ENCODE peak calls at places on chromosomes 12 and 14, in four cellular contexts. P, C, K and A are unnamed samples.

GRCh38 chr12:78951746-78952532 is 87.4 kb downstream of the SYT1 start:
- DNase-seq in P (no peak), C (no peak), K (no peak), A (no peak)

GRCh38 chr12:103517161-103517560 is 21.4 kb upstream of the C12orf42 start:
- DNase-seq in P (no peak), C (no peak), K (no peak), A (no peak)

GRCh38 chr14:40204441-40205175 is 772.4 kb upstream of the FBXO33 start:
- DNase-seq in P (no peak), C (no peak), K (no peak), A (no peak)

GRCh38 chr12:66048218-66048842 is 82.2 kb downstream of the LLPH start:
- DNase-seq in P (no peak), C (no peak), K (no peak), A (no peak)

GRCh38 chr12:95996034-95996658 is at the start of gene HAL:
- DNase-seq in P (no peak), C (no peak), K (no peak), A (no peak)

GRCh38 chr12:30126944-30127343 is 343.2 kb upstream of the TMTC1 start:
- DNase-seq in P (no peak), C (no peak), K (no peak), A (no peak)

GRCh38 chr12:132437252-132438138 is 52.5 kb upstream of the FBRSL1 start:
- DNase-seq in P (no peak), C (no peak), K (peak), A (no peak)

GRCh38 chr14:77980475-77981321 is 180.8 kb downstream of the ADCK1 start:
- DNase-seq in P (no peak), C (no peak), K (peak), A (no peak)

GRCh38 chr12:95336387-95337067 is 118.9 kb downstream of the VEZT start:
- DNase-seq in P (no peak), C (peak), K (peak), A (peak)

GRCh38 chr12:30329281-30329680 is 366.4 kb downstream of the IPO8 start:
- DNase-seq in P (no peak), C (no peak), K (no peak), A (no peak)

GRCh38 chr14:22836301-22837058 is at the start of gene MMP14:
- DNase-seq in P (no peak), C (no peak), K (peak), A (no peak)

GRCh38 chr12:18747960-18748359 is 10.0 kb downstream of the CAPZA3 start:
- DNase-seq in P (no peak), C (no peak), K (no peak), A (no peak)

GRCh38 chr12:116459921-116460666 is 99.1 kb upstream of the MAP1LC3B2 start:
- DNase-seq in P (no peak), C (no peak), K (no peak), A (no peak)

GRCh38 chr12:124913474-124914391 is 717 bp downstream of the UBC start:
- DNase-seq in P (no peak), C (peak), K (peak), A (no peak)

GRCh38 chr14:89826581-89826980 is 127.9 kb downstream of the EFCAB11 start:
- DNase-seq in P (no peak), C (no peak), K (no peak), A (no peak)
- TF ChIP-seq EGR1 in P (no peak), C (no peak), K (no peak), A (no peak)

GRCh38 chr12:64611430-64612286 is 1.4 kb downstream of the RASSF3 start:
- DNase-seq in P (no peak), C (peak), K (no peak), A (no peak)
- TF ChIP-seq EGR1 in P (no peak), C (no peak), K (no peak), A (no peak)

GRCh38 chr14:70619708-70620107 is 19.3 kb upstream of the MED6 start:
- DNase-seq in P (no peak), C (no peak), K (no peak), A (no peak)

GRCh38 chr14:70616646-70617045 is 16.2 kb upstream of the MED6 start:
- DNase-seq in P (no peak), C (no peak), K (no peak), A (no peak)

GRCh38 chr14:70624972-70625371 is 16.7 kb upstream of the TTC9 start:
- DNase-seq in P (no peak), C (no peak), K (no peak), A (no peak)

GRCh38 chr14:70622111-70622712 is 19.5 kb upstream of the TTC9 start:
- DNase-seq in P (no peak), C (peak), K (peak), A (peak)
- TF ChIP-seq EGR1 in P (no peak), C (no peak), K (no peak), A (no peak)

GRCh38 chr12:100959481-100959880 is 164.9 kb downstream of the ANO4 start:
- DNase-seq in P (no peak), C (peak), K (no peak), A (peak)
- TF ChIP-seq EGR1 in P (no peak), C (no peak), K (no peak), A (no peak)

GRCh38 chr12:128795530-128796361 is 28.0 kb downstream of the SLC15A4 start:
- DNase-seq in P (no peak), C (no peak), K (no peak), A (no peak)

GRCh38 chr12:128796439-128797118 is 27.2 kb downstream of the SLC15A4 start:
- DNase-seq in P (no peak), C (no peak), K (no peak), A (no peak)

GRCh38 chr12:128797119-128798118 is 26.3 kb downstream of the SLC15A4 start:
- DNase-seq in P (no peak), C (no peak), K (no peak), A (no peak)

GRCh38 chr12:128800606-128801005 is 23.2 kb downstream of the SLC15A4 start:
- DNase-seq in P (no peak), C (no peak), K (no peak), A (no peak)

DNA sequence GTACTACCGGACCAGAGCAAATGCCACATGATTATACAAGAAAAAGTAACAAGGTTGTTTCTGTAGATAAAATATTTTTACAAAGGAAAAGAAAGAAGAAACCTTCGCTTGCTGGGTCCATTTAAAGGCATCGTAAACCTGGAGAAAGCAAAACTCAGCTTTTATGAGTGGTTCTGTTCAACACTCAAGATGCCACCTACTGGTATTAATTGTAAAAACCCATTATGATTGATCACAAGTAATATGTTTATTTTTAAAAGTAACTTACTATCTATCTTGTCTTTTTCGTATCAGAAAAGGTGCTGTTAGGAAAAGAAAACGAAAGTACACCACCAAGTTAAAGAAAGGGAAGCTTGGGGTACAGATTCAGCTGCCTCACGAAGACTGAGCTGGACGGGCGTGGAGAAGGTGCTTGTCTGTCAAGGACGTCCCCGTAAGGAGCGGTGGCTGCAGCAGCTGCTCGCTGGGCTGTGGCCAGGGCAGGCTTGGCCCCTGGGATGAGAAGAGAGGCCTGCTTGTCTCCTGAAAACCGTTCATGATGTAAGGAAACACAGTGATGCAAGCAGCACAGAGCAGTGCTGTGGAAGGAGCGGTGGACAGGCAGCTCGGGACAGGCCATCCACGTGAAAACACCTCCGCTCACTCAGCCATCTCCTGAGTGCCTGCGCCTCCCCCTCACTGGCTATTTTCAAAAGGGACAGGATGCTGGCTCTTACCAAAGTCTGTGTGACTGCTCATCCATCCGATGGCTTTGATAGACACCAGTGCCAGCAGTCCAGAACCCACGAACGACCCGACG is 25.0 kb downstream of the SLC15A4 start:
- DNase-seq in P (no peak), C (no peak), K (no peak), A (no peak)
- TF ChIP-seq EGR1 in P (no peak), C (no peak), K (no peak), A (no peak)

DNA sequence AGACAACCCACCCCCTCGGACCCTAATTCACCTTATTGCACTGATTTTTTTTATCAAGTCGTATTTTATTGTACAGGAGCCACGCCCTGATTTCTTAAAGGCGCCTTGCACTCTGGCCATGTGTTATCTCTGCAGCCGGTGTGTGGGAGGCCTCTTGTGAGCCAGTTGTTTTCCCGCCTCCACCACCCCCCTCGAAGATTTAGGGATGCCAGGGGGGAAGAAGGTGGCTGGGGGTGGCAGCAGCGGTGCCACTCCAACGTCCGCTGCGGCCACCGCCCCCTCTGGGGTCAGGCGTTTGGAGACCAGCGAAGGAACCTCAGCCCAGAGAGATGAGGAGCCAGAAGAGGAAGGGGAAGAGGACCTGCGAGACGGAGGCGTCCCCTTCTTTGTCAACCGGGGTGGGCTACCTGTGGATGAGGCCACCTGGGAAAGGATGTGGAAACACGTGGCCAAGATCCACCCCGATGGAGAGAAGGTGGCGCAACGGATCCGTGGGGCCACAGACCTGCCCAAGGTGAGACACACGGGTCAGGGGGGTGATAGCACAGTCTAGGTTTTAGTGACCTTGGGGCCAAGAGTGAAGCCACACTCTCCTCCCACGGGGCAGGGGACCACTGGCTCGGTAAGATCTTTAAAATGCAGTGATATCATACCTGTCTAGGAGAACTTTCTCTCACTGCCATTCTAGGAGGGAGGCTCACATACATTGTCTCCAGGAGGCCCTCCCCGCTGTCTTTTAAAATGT is 1.5 kb downstream of the VASH1 start:
- DNase-seq in P (no peak), C (no peak), K (peak), A (no peak)
- TF ChIP-seq EGR1 in P (no peak), C (no peak), K (no peak), A (no peak)

DNA sequence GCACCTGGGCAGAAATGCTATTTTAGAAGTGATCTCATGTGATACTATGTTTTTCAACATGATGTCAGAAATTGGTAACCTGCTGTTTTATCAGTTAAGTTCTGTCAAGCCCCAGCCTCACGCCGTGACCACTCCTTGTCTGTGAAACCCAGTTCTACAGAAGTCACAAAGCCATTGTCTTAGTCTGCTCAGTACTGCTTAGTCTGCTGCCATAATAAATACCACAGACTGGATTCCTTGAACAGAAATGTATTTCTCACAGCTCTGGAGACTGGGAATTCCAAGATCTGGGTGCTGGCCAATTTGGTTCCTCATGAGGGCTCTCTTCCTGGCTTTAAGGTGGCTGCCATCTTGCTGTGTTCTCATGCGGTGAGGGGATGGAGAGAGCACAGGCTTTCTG is 176.9 kb downstream of the PRKCH start:
- DNase-seq in P (no peak), C (no peak), K (no peak), A (no peak)
- TF ChIP-seq EGR1 in P (no peak), C (no peak), K (no peak), A (no peak)